ENCODE peak calls at places on chromosomes 2 and 18, in eight cellular contexts. One of them, this sample, is unnamed.

GRCh38 chr2:229180658-229181057 is 90.4 kb downstream of the PID1 start:
- DNase-seq in hepatocyte: no peak
- DNase-seq in OCI-LY7: no peak
- DNase-seq in K562: no peak
- DNase-seq in right cardiac atrium: no peak
- DNase-seq in right lobe of liver: no peak
- DNase-seq in psoas muscle: no peak
- DNase-seq in cardiac muscle cell: no peak
- DNase-seq in this sample: no peak

GRCh38 chr2:234661146-234661545 is 164.3 kb upstream of the ARL4C start:
- DNase-seq in right lobe of liver: no peak
- DNase-seq in right cardiac atrium: no peak
- DNase-seq in hepatocyte: no peak
- DNase-seq in cardiac muscle cell: no peak
- DNase-seq in K562: no peak
- DNase-seq in OCI-LY7: no peak
- DNase-seq in psoas muscle: no peak
- DNase-seq in this sample: no peak

GRCh38 chr18:48818329-48819254 is 132.2 kb downstream of the SMAD7 start:
- DNase-seq in cardiac muscle cell: no peak
- DNase-seq in OCI-LY7: no peak
- DNase-seq in psoas muscle: peak; percentile 30
- DNase-seq in right cardiac atrium: peak; percentile 49
- DNase-seq in hepatocyte: no peak
- DNase-seq in right lobe of liver: no peak
- DNase-seq in K562: no peak
- DNase-seq in this sample: no peak

GRCh38 chr18:23903971-23904370 is 110.6 kb upstream of the TTC39C start:
- DNase-seq in psoas muscle: peak; percentile 63
- DNase-seq in right cardiac atrium: peak; percentile 89
- DNase-seq in OCI-LY7: no peak
- DNase-seq in hepatocyte: no peak
- DNase-seq in right lobe of liver: no peak
- DNase-seq in cardiac muscle cell: no peak
- DNase-seq in K562: no peak
- DNase-seq in this sample: no peak

GRCh38 chr2:119111115-119111975 is 47.2 kb downstream of the C1QL2 start:
- DNase-seq in right cardiac atrium: no peak
- DNase-seq in hepatocyte: peak; percentile 77
- DNase-seq in right lobe of liver: no peak
- DNase-seq in K562: no peak
- DNase-seq in cardiac muscle cell: no peak
- DNase-seq in OCI-LY7: no peak
- DNase-seq in psoas muscle: no peak
- DNase-seq in this sample: no peak

GRCh38 chr18:54962919-54963645 is 3.8 kb upstream of the CCDC68 start:
- DNase-seq in K562: no peak
- DNase-seq in OCI-LY7: no peak
- DNase-seq in right lobe of liver: no peak
- DNase-seq in right cardiac atrium: no peak
- DNase-seq in cardiac muscle cell: no peak
- DNase-seq in hepatocyte: no peak
- DNase-seq in psoas muscle: no peak
- DNase-seq in this sample: no peak

GRCh38 chr2:72271766-72272615 is 124.3 kb upstream of the CYP26B1 start:
- DNase-seq in cardiac muscle cell: peak; percentile 75
- DNase-seq in right cardiac atrium: peak; percentile 49
- DNase-seq in right lobe of liver: peak; percentile 37
- DNase-seq in hepatocyte: peak; percentile 12
- DNase-seq in OCI-LY7: no peak
- DNase-seq in K562: no peak
- DNase-seq in psoas muscle: no peak
- DNase-seq in this sample: no peak

GRCh38 chr2:33395660-33396249 is 80.7 kb upstream of the RASGRP3 start:
- DNase-seq in psoas muscle: peak; percentile 58
- DNase-seq in right lobe of liver: no peak
- DNase-seq in cardiac muscle cell: peak; percentile 79
- DNase-seq in hepatocyte: peak; percentile 48
- DNase-seq in K562: peak; percentile 52
- DNase-seq in right cardiac atrium: no peak
- DNase-seq in OCI-LY7: peak; percentile 59
- DNase-seq in this sample: peak; percentile 58

GRCh38 chr2:10978112-10978670 is 66.5 kb downstream of the KCNF1 start:
- DNase-seq in cardiac muscle cell: no peak
- DNase-seq in right cardiac atrium: no peak
- DNase-seq in hepatocyte: no peak
- DNase-seq in psoas muscle: no peak
- DNase-seq in OCI-LY7: no peak
- DNase-seq in K562: no peak
- DNase-seq in right lobe of liver: no peak
- DNase-seq in this sample: peak; percentile 36

GRCh38 chr2:47225061-47225783 is 70.1 kb upstream of the STPG4 start:
- DNase-seq in hepatocyte: peak; percentile 87
- DNase-seq in OCI-LY7: no peak
- DNase-seq in cardiac muscle cell: peak; percentile 95
- DNase-seq in K562: peak; percentile 47
- DNase-seq in right cardiac atrium: peak; percentile 90
- DNase-seq in right lobe of liver: peak; percentile 89
- DNase-seq in psoas muscle: peak; percentile 94
- DNase-seq in this sample: peak; percentile 89

GRCh38 chr2:128308889-128309288 is 9.8 kb downstream of the HS6ST1 start:
- DNase-seq in cardiac muscle cell: no peak
- DNase-seq in OCI-LY7: no peak
- DNase-seq in hepatocyte: no peak
- DNase-seq in K562: no peak
- DNase-seq in right lobe of liver: no peak
- DNase-seq in psoas muscle: no peak
- DNase-seq in right cardiac atrium: no peak
- DNase-seq in this sample: peak; percentile 0

GRCh38 chr2:150567771-150568278 is 80.4 kb upstream of the RND3 start:
- DNase-seq in cardiac muscle cell: peak; percentile 67
- DNase-seq in OCI-LY7: no peak
- DNase-seq in right lobe of liver: no peak
- DNase-seq in hepatocyte: no peak
- DNase-seq in right cardiac atrium: no peak
- DNase-seq in K562: no peak
- DNase-seq in psoas muscle: no peak
- DNase-seq in this sample: no peak

GRCh38 chr2:71888741-71889445 is 258.8 kb downstream of the CYP26B1 start:
- DNase-seq in right lobe of liver: no peak
- DNase-seq in OCI-LY7: no peak
- DNase-seq in right cardiac atrium: no peak
- DNase-seq in K562: no peak
- DNase-seq in hepatocyte: no peak
- DNase-seq in cardiac muscle cell: no peak
- DNase-seq in psoas muscle: no peak
- DNase-seq in this sample: no peak

GRCh38 chr2:195985731-195986130 is 82.9 kb downstream of the DNAH7 start:
- DNase-seq in psoas muscle: no peak
- DNase-seq in hepatocyte: no peak
- DNase-seq in right cardiac atrium: no peak
- DNase-seq in right lobe of liver: no peak
- DNase-seq in OCI-LY7: no peak
- DNase-seq in K562: no peak
- DNase-seq in cardiac muscle cell: no peak
- DNase-seq in this sample: no peak
- H3K4me3 ChIP-seq in psoas muscle: no peak overlapping the region
- H3K4me3 ChIP-seq in hepatocyte: no peak overlapping the region
- H3K4me3 ChIP-seq in right cardiac atrium: no peak overlapping the region
- H3K4me3 ChIP-seq in right lobe of liver: no peak overlapping the region
- H3K4me3 ChIP-seq in OCI-LY7: no peak overlapping the region
- H3K4me3 ChIP-seq in K562: no peak overlapping the region
- H3K4me3 ChIP-seq in cardiac muscle cell: no peak overlapping the region
- H3K4me3 ChIP-seq in this sample: no peak overlapping the region

GRCh38 chr2:109189751-109190150 is 60.7 kb downstream of the SH3RF3 start:
- DNase-seq in hepatocyte: no peak
- DNase-seq in cardiac muscle cell: no peak
- DNase-seq in OCI-LY7: no peak
- DNase-seq in psoas muscle: no peak
- DNase-seq in right lobe of liver: no peak
- DNase-seq in right cardiac atrium: no peak
- DNase-seq in K562: no peak
- DNase-seq in this sample: no peak
- H3K4me1 ChIP-seq in hepatocyte: peaks cover 7% of the 10 kb centered on the region
- H3K4me1 ChIP-seq in cardiac muscle cell: peaks cover 4% of the 10 kb centered on the region
- H3K4me1 ChIP-seq in OCI-LY7: no peaks in the 10 kb centered on the region
- H3K4me1 ChIP-seq in psoas muscle: peaks cover 35% of the 10 kb centered on the region
- H3K4me1 ChIP-seq in right lobe of liver: no peaks in the 10 kb centered on the region
- H3K4me1 ChIP-seq in right cardiac atrium: peaks cover 19% of the 10 kb centered on the region
- H3K4me1 ChIP-seq in K562: no peaks in the 10 kb centered on the region
- H3K4me1 ChIP-seq in this sample: no peaks in the 10 kb centered on the region

DNA sequence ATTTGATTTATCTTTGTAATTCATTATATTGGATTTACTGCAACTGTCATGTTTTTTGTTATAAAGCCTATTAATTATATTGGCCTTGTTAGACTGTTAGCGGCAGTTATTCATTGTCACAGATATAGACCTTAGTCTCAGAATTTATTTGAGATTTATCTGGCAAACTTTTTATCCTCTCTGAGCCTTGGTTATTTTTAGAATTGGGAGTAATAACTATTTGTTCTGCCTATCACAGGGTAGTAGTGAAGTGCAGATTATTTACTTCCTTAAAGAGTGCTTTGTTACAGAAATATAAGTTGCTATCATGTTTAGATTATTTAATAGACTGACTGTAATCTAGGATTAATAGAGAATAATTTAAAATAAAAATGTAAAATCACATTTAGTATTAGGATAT is 41.9 kb downstream of the AGPS start:
- DNase-seq in right lobe of liver: no peak
- DNase-seq in K562: no peak
- DNase-seq in psoas muscle: no peak
- DNase-seq in hepatocyte: no peak
- DNase-seq in OCI-LY7: no peak
- DNase-seq in right cardiac atrium: no peak
- DNase-seq in cardiac muscle cell: no peak
- DNase-seq in this sample: no peak
- H3K9me3 ChIP-seq in right lobe of liver: peaks cover 10% of the 10 kb centered on the region
- H3K9me3 ChIP-seq in K562: peaks cover 21% of the 10 kb centered on the region
- H3K9me3 ChIP-seq in psoas muscle: peaks cover 14% of the 10 kb centered on the region
- H3K9me3 ChIP-seq in hepatocyte: peaks cover 14% of the 10 kb centered on the region
- H3K9me3 ChIP-seq in OCI-LY7: no peaks in the 10 kb centered on the region
- H3K9me3 ChIP-seq in right cardiac atrium: no peaks in the 10 kb centered on the region
- H3K9me3 ChIP-seq in cardiac muscle cell: no peaks in the 10 kb centered on the region
- H3K9me3 ChIP-seq in this sample: no peaks in the 10 kb centered on the region

DNA sequence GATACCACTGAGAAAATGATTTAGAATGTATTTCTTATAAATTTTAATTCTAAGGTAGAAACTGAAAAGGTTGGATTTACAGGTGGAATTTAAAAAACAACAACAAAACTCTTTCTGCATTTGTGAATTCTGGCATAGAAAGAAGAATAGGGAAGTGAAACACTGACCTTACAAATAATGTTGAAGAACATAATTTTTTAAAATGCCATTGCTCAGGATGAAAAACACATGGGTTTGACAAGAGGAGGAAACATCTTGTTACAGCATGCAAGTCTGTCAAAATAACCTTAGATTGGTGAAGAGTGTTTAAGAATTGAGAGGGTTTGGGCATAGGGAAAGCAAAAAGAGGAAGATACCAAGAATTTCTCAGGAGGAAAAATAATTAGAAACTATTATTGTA is 184.3 kb downstream of the UBE2E3 start:
- DNase-seq in cardiac muscle cell: no peak
- DNase-seq in OCI-LY7: peak; percentile 36
- DNase-seq in right lobe of liver: no peak
- DNase-seq in K562: no peak
- DNase-seq in hepatocyte: no peak
- DNase-seq in psoas muscle: no peak
- DNase-seq in right cardiac atrium: no peak
- DNase-seq in this sample: no peak
- H3K4me3 ChIP-seq in cardiac muscle cell: no peak overlapping the region
- H3K4me3 ChIP-seq in OCI-LY7: no peak overlapping the region
- H3K4me3 ChIP-seq in right lobe of liver: no peak overlapping the region
- H3K4me3 ChIP-seq in K562: no peak overlapping the region
- H3K4me3 ChIP-seq in hepatocyte: no peak overlapping the region
- H3K4me3 ChIP-seq in psoas muscle: no peak overlapping the region
- H3K4me3 ChIP-seq in right cardiac atrium: no peak overlapping the region
- H3K4me3 ChIP-seq in this sample: no peak overlapping the region

DNA sequence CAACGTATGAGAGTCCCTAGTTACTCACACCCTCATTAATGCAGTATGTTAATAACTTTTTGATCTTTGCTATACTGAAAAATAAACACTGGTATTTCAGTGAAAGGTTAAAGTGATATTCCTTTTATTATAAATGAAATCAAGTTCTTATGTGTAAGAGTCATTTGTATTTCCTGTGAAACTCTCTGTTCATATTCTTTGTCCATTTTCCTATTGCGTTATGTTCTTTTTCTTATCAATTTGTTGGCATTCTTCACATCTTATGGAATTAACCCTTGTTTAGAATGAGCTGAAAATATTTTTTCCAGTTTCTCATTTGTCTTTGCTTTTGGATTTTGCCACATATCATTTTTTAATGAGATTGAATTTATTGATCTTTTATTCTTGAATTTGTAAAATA is 44.8 kb downstream of the NDUFAF7 start:
- DNase-seq in OCI-LY7: no peak
- DNase-seq in right lobe of liver: no peak
- DNase-seq in psoas muscle: no peak
- DNase-seq in cardiac muscle cell: peak; percentile 53
- DNase-seq in hepatocyte: no peak
- DNase-seq in K562: no peak
- DNase-seq in right cardiac atrium: no peak
- DNase-seq in this sample: no peak
- H3K4me1 ChIP-seq in OCI-LY7: no peaks in the 10 kb centered on the region
- H3K4me1 ChIP-seq in right lobe of liver: no peaks in the 10 kb centered on the region
- H3K4me1 ChIP-seq in psoas muscle: no peaks in the 10 kb centered on the region
- H3K4me1 ChIP-seq in cardiac muscle cell: no peaks in the 10 kb centered on the region
- H3K4me1 ChIP-seq in hepatocyte: no peaks in the 10 kb centered on the region
- H3K4me1 ChIP-seq in K562: no peaks in the 10 kb centered on the region
- H3K4me1 ChIP-seq in right cardiac atrium: no peaks in the 10 kb centered on the region
- H3K4me1 ChIP-seq in this sample: no peaks in the 10 kb centered on the region

DNA sequence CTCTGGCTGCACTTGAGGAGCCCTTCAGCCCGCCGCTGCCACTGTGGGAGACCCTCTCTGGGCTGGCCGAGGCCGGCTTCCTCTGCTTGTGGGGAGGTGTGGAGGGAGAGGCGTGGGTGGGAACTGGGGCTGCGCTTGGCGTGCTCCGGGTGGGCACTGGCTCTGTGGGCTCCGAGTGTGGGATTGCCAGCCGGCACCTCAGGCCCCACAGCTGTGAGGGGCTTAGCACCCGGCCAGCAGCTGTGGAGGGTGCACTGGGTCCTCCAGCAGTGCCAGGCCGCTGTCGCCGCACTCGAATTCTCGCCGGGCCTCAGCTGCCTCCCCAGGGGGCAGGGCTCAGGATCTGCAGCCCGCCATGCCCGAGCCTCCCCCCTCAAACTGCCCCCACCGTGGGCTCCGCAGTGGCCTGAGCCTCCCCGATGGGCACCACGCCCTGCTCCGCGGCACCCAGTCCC is 808.0 kb upstream of the SOX11 start:
- DNase-seq in right lobe of liver: no peak
- DNase-seq in K562: no peak
- DNase-seq in right cardiac atrium: no peak
- DNase-seq in OCI-LY7: no peak
- DNase-seq in psoas muscle: no peak
- DNase-seq in cardiac muscle cell: no peak
- DNase-seq in hepatocyte: no peak
- DNase-seq in this sample: no peak
- H3K9me3 ChIP-seq in right lobe of liver: no peaks in the 10 kb centered on the region
- H3K9me3 ChIP-seq in K562: no peaks in the 10 kb centered on the region
- H3K9me3 ChIP-seq in right cardiac atrium: no peaks in the 10 kb centered on the region
- H3K9me3 ChIP-seq in OCI-LY7: no peaks in the 10 kb centered on the region
- H3K9me3 ChIP-seq in psoas muscle: no peaks in the 10 kb centered on the region
- H3K9me3 ChIP-seq in cardiac muscle cell: no peaks in the 10 kb centered on the region
- H3K9me3 ChIP-seq in hepatocyte: no peaks in the 10 kb centered on the region
- H3K9me3 ChIP-seq in this sample: no peaks in the 10 kb centered on the region

GRCh38 chr2:179263015-179263414 is 1.6 kb downstream of the SESTD1 start:
- DNase-seq in right lobe of liver: no peak
- DNase-seq in psoas muscle: no peak
- DNase-seq in hepatocyte: no peak
- DNase-seq in K562: no peak
- DNase-seq in cardiac muscle cell: peak; percentile 86
- DNase-seq in right cardiac atrium: no peak
- DNase-seq in OCI-LY7: no peak
- DNase-seq in this sample: no peak
- H3K4me3 ChIP-seq in right lobe of liver: peak overlapping the region; percentile 72
- H3K4me3 ChIP-seq in psoas muscle: peak overlapping the region; percentile 86
- H3K4me3 ChIP-seq in hepatocyte: peak overlapping the region; percentile 83
- H3K4me3 ChIP-seq in K562: no peak overlapping the region
- H3K4me3 ChIP-seq in cardiac muscle cell: peak overlapping the region; percentile 86
- H3K4me3 ChIP-seq in right cardiac atrium: peak overlapping the region; percentile 95
- H3K4me3 ChIP-seq in OCI-LY7: peak overlapping the region; percentile 74
- H3K4me3 ChIP-seq in this sample: no peak overlapping the region

This sample was measured in BE2C.